ENCODE peak calls at places on chromosomes 3 and 15, in nine cellular contexts. W is sigmoid colon, G is body of pancreas, F is ovary, X is suprapubic skin, Y is IMR-90, I is heart left ventricle, D is stomach, K is HCT116. N is an unnamed sample.

GRCh38 chr3:64399205-64399800 is 174.0 kb upstream of the PRICKLE2 start:
- DNase-seq in W (no peak), G (peak; percentile 28), F (peak; percentile 31), X (no peak), Y (peak; percentile 70), I (no peak), D (no peak), K (peak; percentile 7), N (no peak)

GRCh38 chr15:51160484-51160883 is 65.8 kb upstream of the TNFAIP8L3 start:
- DNase-seq in W (no peak), G (no peak), F (no peak), X (no peak), Y (no peak), I (no peak), D (no peak), K (no peak), N (no peak)

GRCh38 chr3:183698318-183698731 is 728 bp downstream of the YEATS2 start:
- DNase-seq in W (peak; percentile 70), G (no peak), F (no peak), X (no peak), Y (peak; percentile 35), I (peak; percentile 39), D (no peak), K (no peak), N (peak; percentile 52)

GRCh38 chr15:73752817-73753214 is 335 bp downstream of the INSYN1 start:
- DNase-seq in W (no peak), G (no peak), F (no peak), X (no peak), Y (no peak), I (no peak), D (no peak), K (no peak), N (no peak)

GRCh38 chr3:37993811-37994638 is 3.4 kb downstream of the VILL start:
- DNase-seq in W (peak; percentile 93), G (peak; percentile 42), F (peak; percentile 85), X (peak; percentile 91), Y (peak; percentile 75), I (peak; percentile 89), D (peak; percentile 52), K (no peak), N (peak; percentile 86)

GRCh38 chr3:196063049-196063448 is 18.8 kb downstream of the TFRC start:
- DNase-seq in W (no peak), G (no peak), F (no peak), X (no peak), Y (peak; percentile 68), I (no peak), D (no peak), K (no peak), N (no peak)

GRCh38 chr3:144772372-144772771 is 800.7 kb downstream of the DIPK2A start:
- DNase-seq in W (no peak), G (no peak), F (no peak), X (no peak), Y (no peak), I (no peak), D (no peak), K (no peak), N (no peak)

GRCh38 chr3:188978772-188979171 is 193.0 kb upstream of the TPRG1 start:
- DNase-seq in W (peak; percentile 83), G (no peak), F (peak; percentile 75), X (no peak), Y (peak; percentile 78), I (no peak), D (no peak), K (no peak), N (no peak)

GRCh38 chr3:165532851-165533250 is 304.4 kb downstream of the BCHE start:
- DNase-seq in W (no peak), G (no peak), F (no peak), X (no peak), Y (no peak), I (no peak), D (no peak), K (no peak), N (no peak)

GRCh38 chr15:62777657-62778056 is 264.9 kb upstream of the TPM1 start:
- DNase-seq in W (no peak), G (no peak), F (no peak), X (no peak), Y (peak; percentile 33), I (no peak), D (no peak), K (no peak), N (no peak)

GRCh38 chr3:12458901-12459300 is 25.4 kb upstream of the TSEN2 start:
- DNase-seq in W (no peak), G (no peak), F (no peak), X (no peak), Y (no peak), I (no peak), D (no peak), K (no peak), N (no peak)

GRCh38 chr15:100341662-100342560 is at the start of gene ADAMTS17:
- DNase-seq in W (peak; percentile 98), G (peak; percentile 97), F (peak; percentile 96), X (peak; percentile 97), Y (peak; percentile 39), I (peak; percentile 96), D (peak; percentile 97), K (peak; percentile 94), N (peak; percentile 96)
- TF ChIP-seq POLR2A in W (peak; percentile 33), G (peak; percentile 96), F (peak; percentile 84), X (no peak), Y (no peak), I (peak; percentile 95), D (peak; percentile 63), K (peak; percentile 41), N (peak; percentile 97)

DNA sequence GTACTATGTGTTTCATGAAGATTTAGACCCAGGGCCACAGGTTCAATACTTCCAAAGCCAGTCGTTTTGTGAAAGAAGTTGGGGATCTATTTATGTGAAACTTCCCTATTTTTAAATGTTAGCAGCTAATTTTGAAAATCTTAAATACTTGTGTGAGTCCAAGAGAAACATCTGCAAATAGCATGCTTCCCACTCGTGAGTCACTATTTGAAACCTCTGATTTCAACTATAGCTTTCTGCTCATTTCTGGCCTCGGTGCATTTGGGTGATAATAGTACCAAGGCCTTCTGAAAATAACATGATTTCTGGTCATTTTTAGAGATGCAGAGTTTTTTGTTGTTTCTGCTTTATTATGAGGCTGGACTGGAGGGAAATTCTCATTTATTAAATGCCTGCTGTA is 110.0 kb downstream of the OPA1 start:
- DNase-seq in W (no peak), G (no peak), F (no peak), X (no peak), Y (peak; percentile 65), I (no peak), D (no peak), K (no peak), N (no peak)
- H3K27ac ChIP-seq in W (no peak overlapping the region), G (no peak overlapping the region), F (no peak overlapping the region), X (no peak overlapping the region), Y (no peak overlapping the region), I (no peak overlapping the region), D (no peak overlapping the region), K (no peak overlapping the region), N (no peak overlapping the region)

DNA sequence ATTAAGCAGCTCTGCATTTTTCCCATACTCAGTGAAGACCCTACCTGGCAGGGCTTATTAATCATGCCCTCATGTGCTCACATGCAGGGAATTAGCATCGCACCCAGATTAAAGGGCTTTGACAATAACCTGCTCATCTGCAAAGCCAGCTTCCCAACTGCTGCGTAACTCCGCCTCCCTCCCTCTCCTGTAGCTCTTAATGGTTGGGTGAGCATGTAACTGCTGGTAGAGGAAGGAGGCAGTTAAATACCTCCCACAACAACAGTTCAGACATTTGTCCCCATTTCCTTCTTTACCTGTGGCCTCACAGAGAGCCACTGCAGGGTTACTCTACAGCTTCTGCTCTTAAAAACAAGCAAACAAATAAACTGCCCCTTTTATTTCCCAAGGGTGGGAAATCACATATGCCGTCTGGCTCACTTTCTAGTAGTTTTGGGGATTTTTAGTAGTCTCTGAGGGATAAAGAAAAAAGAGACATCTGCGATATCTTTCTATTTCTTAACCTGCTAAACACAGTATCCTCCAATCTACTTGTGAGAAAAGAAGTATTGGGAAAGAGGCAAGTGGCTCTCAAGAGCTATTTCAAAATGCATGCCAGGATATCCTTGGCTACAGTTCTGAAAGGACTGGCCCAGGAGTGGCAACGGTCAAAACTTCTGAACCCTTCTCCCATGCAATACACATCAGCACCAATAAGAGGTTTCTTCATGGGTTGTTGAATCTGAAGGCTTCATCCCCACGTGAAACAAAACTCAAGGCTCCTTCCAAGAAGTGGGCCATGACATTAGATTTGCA is 203.8 kb upstream of the WNT5A start:
- DNase-seq in W (no peak), G (no peak), F (no peak), X (no peak), Y (no peak), I (no peak), D (no peak), K (no peak), N (no peak)
- H3K4me3 ChIP-seq in W (no peak overlapping the region), G (no peak overlapping the region), F (no peak overlapping the region), X (no peak overlapping the region), Y (no peak overlapping the region), I (no peak overlapping the region), D (no peak overlapping the region), K (no peak overlapping the region), N (no peak overlapping the region)

GRCh38 chr3:112132554-112132953 is 494 bp downstream of the GCSAM start:
- DNase-seq in W (no peak), G (no peak), F (no peak), X (no peak), Y (no peak), I (no peak), D (no peak), K (no peak), N (no peak)

GRCh38 chr3:112133606-112134334 is 722 bp upstream of the GCSAM start:
- DNase-seq in W (no peak), G (no peak), F (no peak), X (no peak), Y (no peak), I (no peak), D (no peak), K (no peak), N (no peak)

GRCh38 chr3:112136046-112136445 is 3.0 kb upstream of the GCSAM start:
- DNase-seq in W (no peak), G (no peak), F (no peak), X (no peak), Y (no peak), I (no peak), D (no peak), K (no peak), N (no peak)

GRCh38 chr3:112132975-112133448 is at the start of gene GCSAM:
- DNase-seq in W (peak; percentile 70), G (no peak), F (no peak), X (no peak), Y (no peak), I (peak; percentile 43), D (no peak), K (no peak), N (no peak)

DNA sequence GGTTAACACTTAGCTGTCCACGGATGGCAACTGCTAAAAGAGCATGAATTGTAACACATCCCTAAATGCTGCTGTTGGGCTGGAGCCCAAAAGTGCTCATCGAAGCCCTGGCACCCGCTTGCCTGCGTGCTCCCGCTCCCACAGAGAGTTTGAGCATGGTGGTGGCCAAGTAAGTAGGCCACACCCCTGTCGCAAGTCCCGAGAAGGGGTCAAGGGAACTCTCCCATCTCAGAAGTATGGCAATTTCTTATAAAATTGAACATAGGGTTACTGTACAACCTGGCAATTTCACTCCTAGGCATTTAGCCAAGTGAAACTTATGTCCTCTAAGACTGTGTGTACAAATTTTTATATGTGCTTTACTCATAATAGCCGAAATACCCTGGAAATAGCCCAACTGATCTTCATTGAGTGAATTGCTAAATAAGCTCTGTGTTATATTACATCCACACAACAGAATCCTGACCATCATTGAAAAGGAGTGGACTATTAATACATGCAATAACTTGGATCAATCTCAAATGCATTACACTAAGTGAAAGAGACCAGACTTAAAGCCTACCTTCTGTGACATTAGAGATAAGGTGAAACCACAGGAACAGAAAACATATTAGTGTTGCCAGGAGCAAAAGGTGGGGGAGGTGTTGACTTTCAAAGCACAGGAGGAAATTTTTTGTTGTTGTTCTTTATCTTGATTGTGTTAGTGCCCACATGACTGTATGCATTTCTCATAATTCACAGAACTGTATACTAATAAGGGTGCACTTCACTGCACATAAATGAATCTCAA is 1.5 kb upstream of the GCSAM start:
- DNase-seq in W (no peak), G (no peak), F (no peak), X (no peak), Y (no peak), I (no peak), D (no peak), K (no peak), N (no peak)
- TF ChIP-seq POLR2A in W (no peak), G (no peak), F (no peak), X (no peak), Y (no peak), I (no peak), D (no peak), K (no peak), N (no peak)